ENCODE peak calls at places on chromosomes 13 and 19, in five cellular contexts. U is A549, B is OCI-LY7, V is non-pigmented ciliary epithelial cell, J is MCF 10A. C is an unnamed sample.

GRCh38 chr19:43763473-43763939 is 8.7 kb upstream of the SMG9 start:
- DNase-seq in U (no peak), V (no peak), B (no peak), J (peak), C (no peak)

GRCh38 chr13:109945206-109945960 is 159.0 kb upstream of the IRS2 start:
- DNase-seq in V (peak), J (peak), U (peak), B (no peak), C (no peak)

GRCh38 chr19:51799998-51800848 is 5.3 kb downstream of the FPR3 start:
- DNase-seq in J (no peak), U (no peak), B (no peak), V (peak), C (no peak)

GRCh38 chr19:45780448-45781281 is 1.6 kb downstream of the DMPK start:
- DNase-seq in J (no peak), V (no peak), U (no peak), B (no peak), C (no peak)

GRCh38 chr19:18479964-18480723 is 41.7 kb downstream of the ELL start:
- DNase-seq in V (no peak), J (peak), B (no peak), U (no peak), C (no peak)

GRCh38 chr19:6023085-6023682 is 45.2 kb upstream of the RANBP3 start:
- DNase-seq in V (no peak), U (no peak), B (no peak), J (peak), C (no peak)

GRCh38 chr13:27450921-27451461 is 627 bp upstream of the MTIF3 start:
- DNase-seq in V (no peak), B (peak), J (peak), U (peak), C (peak)

GRCh38 chr13:112643759-112644459 is 45.9 kb upstream of the ATP11A start:
- DNase-seq in U (no peak), J (no peak), B (no peak), V (no peak), C (no peak)

GRCh38 chr19:38304866-38305429 is 897 bp downstream of the C19orf33 start:
- DNase-seq in U (peak), B (no peak), J (peak), V (no peak), C (peak)

GRCh38 chr19:1904385-1905070 is 671 bp upstream of the ADAT3 start:
- DNase-seq in B (peak), J (no peak), U (no peak), V (no peak), C (peak)

GRCh38 chr13:66618702-66619101 is 611.4 kb downstream of the PCDH9 start:
- DNase-seq in J (peak), V (peak), B (peak), U (peak), C (no peak)

GRCh38 chr13:39879286-39880035 is 224.0 kb downstream of the COG6 start:
- DNase-seq in U (no peak), V (no peak), B (no peak), J (no peak), C (no peak)

GRCh38 chr19:40357655-40358054 is 9.2 kb downstream of the PLD3 start:
- DNase-seq in V (no peak), J (no peak), B (no peak), U (no peak), C (no peak)

GRCh38 chr19:19445911-19446361 is 40.5 kb downstream of the GATAD2A start:
- DNase-seq in U (no peak), V (no peak), B (peak), J (no peak), C (no peak)

GRCh38 chr19:43148233-43148632 is 38.1 kb downstream of the PSG5 start:
- DNase-seq in J (peak), U (no peak), V (peak), B (no peak), C (no peak)

GRCh38 chr19:30070970-30071632 is 129.1 kb downstream of the URI1 start:
- DNase-seq in U (no peak), J (no peak), V (no peak), B (no peak), C (no peak)

GRCh38 chr13:112970552-112971287 is 1.7 kb downstream of the MCF2L start:
- DNase-seq in V (no peak), B (no peak), U (no peak), J (no peak), C (no peak)

GRCh38 chr13:104625196-104625595 is 1559.0 kb upstream of the SLC10A2 start:
- DNase-seq in V (no peak), J (no peak), B (no peak), U (no peak), C (no peak)

GRCh38 chr19:40147338-40147692 is 43.9 kb upstream of the MAP3K10 start:
- DNase-seq in U (no peak), J (no peak), B (no peak), V (no peak), C (no peak)

GRCh38 chr13:101757446-101758039 is 305.1 kb downstream of the ITGBL1 start:
- DNase-seq in B (peak), U (peak), J (peak), V (no peak), C (no peak)

GRCh38 chr19:55070755-55071502 is 4.7 kb upstream of the EPS8L1 start:
- DNase-seq in B (no peak), V (no peak), U (peak), J (peak), C (peak)

GRCh38 chr19:20038358-20039202 is 725 bp downstream of the ZNF682 start:
- DNase-seq in V (no peak), J (no peak), B (peak), U (no peak), C (no peak)